ENCODE peak calls at places on chromosomes 13 and 19, in seven cellular contexts. N is omental fat pad, D is H1, E is epithelial cell of proximal tubule, H is AG09319, I is thoracic aorta, C is fibroblast of pulmonary artery. A is an unnamed sample.

GRCh38 chr13:48424212-48424611 is 11.3 kb upstream of the LPAR6 start:
- DNase-seq in N (no peak), I (no peak), D (no peak), C (no peak), E (no peak), H (no peak), A (no peak)

GRCh38 chr13:51999525-51999924 is 11.7 kb downstream of the ATP7B start:
- DNase-seq in N (no peak), D (no peak), H (no peak), E (no peak), I (no peak), C (no peak), A (peak)

GRCh38 chr13:66995366-66995663 is 234.8 kb downstream of the PCDH9 start:
- DNase-seq in E (no peak), N (no peak), H (no peak), D (no peak), I (no peak), C (no peak), A (no peak)

GRCh38 chr13:99435116-99435515 is 66.2 kb upstream of the TM9SF2 start:
- DNase-seq in I (no peak), E (no peak), C (no peak), N (no peak), D (no peak), H (no peak), A (no peak)

GRCh38 chr19:43589680-43590079 is 6.3 kb downstream of the IRGQ start:
- DNase-seq in I (no peak), D (no peak), N (no peak), C (no peak), E (no peak), H (no peak), A (no peak)

GRCh38 chr19:45152504-45153338 is 8.1 kb downstream of the NKPD1 start:
- DNase-seq in N (no peak), E (no peak), D (peak), H (no peak), C (peak), I (no peak), A (no peak)

GRCh38 chr19:49425922-49426592 is 869 bp downstream of the GFY start:
- DNase-seq in N (no peak), I (no peak), D (peak), C (no peak), H (no peak), E (no peak), A (no peak)

GRCh38 chr13:101763191-101763590 is 310.7 kb downstream of the ITGBL1 start:
- DNase-seq in H (no peak), I (no peak), N (no peak), C (no peak), E (no peak), D (no peak), A (no peak)

GRCh38 chr13:27261376-27261775 is 9.3 kb upstream of the RASL11A start:
- DNase-seq in C (no peak), N (no peak), E (no peak), I (no peak), H (no peak), D (no peak), A (no peak)

GRCh38 chr13:30863796-30864195 is 42.3 kb upstream of the MEDAG start:
- DNase-seq in I (no peak), C (no peak), E (no peak), D (no peak), H (no peak), N (no peak), A (no peak)

GRCh38 chr13:100543872-100544602 is 44.6 kb downstream of the GGACT start:
- DNase-seq in C (no peak), E (no peak), I (no peak), N (no peak), D (peak), H (no peak), A (no peak)

GRCh38 chr19:7492142-7493055 is 3.6 kb upstream of the PEX11G start:
- DNase-seq in I (no peak), D (no peak), E (no peak), C (peak), N (no peak), H (no peak), A (no peak)
- TF ChIP-seq CTCF in I (no peak), D (no peak), E (no peak), C (no peak), N (no peak), H (no peak), A (no peak)

GRCh38 chr19:35375505-35376307 is 4.8 kb downstream of the GPR42 start:
- DNase-seq in N (no peak), D (no peak), C (no peak), H (no peak), E (no peak), I (no peak), A (no peak)
- TF ChIP-seq CTCF in N (no peak), D (no peak), C (no peak), H (no peak), E (no peak), I (no peak), A (no peak)

DNA sequence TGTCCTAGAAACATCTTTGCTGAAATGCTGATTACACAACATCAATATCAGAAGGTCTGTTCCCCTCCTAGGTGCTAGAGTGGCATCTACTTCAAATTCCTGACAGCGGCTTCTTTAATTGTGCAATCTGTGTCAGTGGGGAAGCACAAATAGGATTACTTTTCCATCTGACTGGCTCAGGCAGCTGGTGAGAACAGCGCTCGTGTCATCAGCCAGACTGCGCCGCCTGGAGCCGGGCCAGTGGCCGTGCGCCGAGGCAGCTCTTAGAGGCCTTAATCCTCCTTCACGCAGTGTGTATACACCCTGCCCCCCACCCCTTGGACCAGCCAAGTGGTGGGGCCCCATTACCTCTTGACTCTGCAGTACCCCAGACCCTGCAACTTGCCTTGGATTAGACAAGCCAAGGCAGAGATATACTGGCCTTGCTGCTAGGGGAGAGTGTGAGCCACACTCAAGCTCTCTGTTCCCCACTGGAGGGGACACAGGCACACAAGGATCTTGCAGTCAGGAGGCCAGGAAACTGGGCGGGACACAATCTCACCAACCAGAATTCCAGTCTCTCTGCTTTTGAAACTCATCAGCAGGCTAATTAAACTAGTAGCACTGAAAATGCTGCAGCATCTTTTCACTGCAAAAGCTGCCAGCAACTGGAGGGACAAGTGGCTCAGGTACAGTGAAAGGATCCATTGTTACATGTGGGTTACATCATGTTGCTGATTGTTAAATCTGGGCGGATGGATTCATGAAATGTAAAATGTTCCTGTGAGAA is 48.9 kb upstream of the EPHX3 start:
- DNase-seq in D (no peak), I (no peak), H (no peak), E (peak), C (peak), N (no peak), A (no peak)
- TF ChIP-seq CTCF in D (no peak), I (peak), H (peak), E (peak), C (peak), N (no peak), A (no peak)

DNA sequence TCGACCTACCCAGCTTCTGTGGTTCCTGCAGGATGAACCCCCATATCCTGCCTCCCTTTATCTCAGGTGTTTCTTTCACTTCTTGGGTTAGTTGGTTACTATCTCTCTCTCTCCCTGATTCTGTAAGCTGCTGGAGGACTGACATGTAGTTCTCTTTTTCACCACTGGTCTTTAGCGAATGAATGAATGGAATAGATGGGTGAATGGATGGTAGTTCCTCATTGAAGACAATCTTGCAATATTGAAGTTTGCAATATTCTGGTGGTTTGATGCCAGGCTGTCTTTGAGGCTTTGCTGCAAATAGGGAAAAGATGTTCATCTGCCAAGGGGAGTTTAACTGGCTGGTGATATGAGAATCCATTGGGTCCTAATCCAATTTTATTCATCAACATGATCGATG is 120.2 kb downstream of the UBL3 start:
- DNase-seq in E (no peak), H (no peak), N (no peak), I (no peak), D (no peak), C (no peak), A (no peak)
- TF ChIP-seq CTCF in E (peak), H (no peak), N (no peak), I (no peak), D (peak), C (peak), A (peak)

GRCh38 chr13:113220141-113220598 is 10.8 kb downstream of the CUL4A start:
- DNase-seq in D (no peak), I (no peak), C (no peak), E (no peak), H (no peak), N (no peak), A (no peak)

GRCh38 chr13:113219311-113219940 is 10.0 kb downstream of the CUL4A start:
- DNase-seq in N (no peak), E (no peak), C (no peak), I (no peak), D (no peak), H (no peak), A (no peak)

GRCh38 chr13:113216165-113217056 is 7.0 kb downstream of the CUL4A start:
- DNase-seq in E (no peak), H (no peak), C (peak), I (no peak), N (no peak), D (no peak), A (no peak)

GRCh38 chr13:113224486-113224885 is 15.1 kb downstream of the CUL4A start:
- DNase-seq in C (no peak), I (no peak), E (no peak), N (no peak), D (no peak), H (no peak), A (no peak)

DNA sequence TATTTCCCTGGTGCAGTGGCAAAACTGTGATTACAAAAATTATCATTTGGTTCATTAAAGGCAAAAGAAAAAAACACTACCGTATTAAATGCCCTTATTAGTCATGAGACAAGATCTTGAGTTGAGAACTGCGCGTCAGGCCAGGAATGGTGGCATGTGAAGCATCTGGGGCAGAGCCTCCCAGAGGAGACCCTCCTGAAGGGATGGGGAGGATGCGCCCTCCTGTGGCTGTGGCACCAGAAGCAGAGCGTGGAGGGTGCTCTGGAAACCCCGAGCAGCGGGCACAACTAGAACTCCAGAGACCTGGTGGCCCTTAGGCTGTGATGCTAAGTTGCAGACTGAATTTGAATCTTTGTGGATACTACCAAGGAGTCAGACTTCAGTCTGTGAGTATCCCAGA is 11.5 kb downstream of the CUL4A start:
- DNase-seq in H (no peak), C (peak), D (no peak), N (no peak), E (no peak), I (no peak), A (no peak)
- TF ChIP-seq CTCF in H (peak), C (peak), D (peak), N (no peak), E (peak), I (no peak), A (peak)

GRCh38 chr19:28736528-28736927 is 476.4 kb downstream of the UQCRFS1 start:
- DNase-seq in N (no peak), C (no peak), I (no peak), D (no peak), H (no peak), E (no peak), A (no peak)

GRCh38 chr19:28731113-28731512 is 481.8 kb downstream of the UQCRFS1 start:
- DNase-seq in H (no peak), N (no peak), I (no peak), C (no peak), D (no peak), E (no peak), A (no peak)

GRCh38 chr19:28727835-28728159 is 485.2 kb downstream of the UQCRFS1 start:
- DNase-seq in E (no peak), C (no peak), H (no peak), I (no peak), D (no peak), N (no peak), A (no peak)

GRCh38 chr19:28727133-28727834 is 485.7 kb downstream of the UQCRFS1 start:
- DNase-seq in N (no peak), E (no peak), C (peak), D (peak), I (no peak), H (no peak), A (no peak)

DNA sequence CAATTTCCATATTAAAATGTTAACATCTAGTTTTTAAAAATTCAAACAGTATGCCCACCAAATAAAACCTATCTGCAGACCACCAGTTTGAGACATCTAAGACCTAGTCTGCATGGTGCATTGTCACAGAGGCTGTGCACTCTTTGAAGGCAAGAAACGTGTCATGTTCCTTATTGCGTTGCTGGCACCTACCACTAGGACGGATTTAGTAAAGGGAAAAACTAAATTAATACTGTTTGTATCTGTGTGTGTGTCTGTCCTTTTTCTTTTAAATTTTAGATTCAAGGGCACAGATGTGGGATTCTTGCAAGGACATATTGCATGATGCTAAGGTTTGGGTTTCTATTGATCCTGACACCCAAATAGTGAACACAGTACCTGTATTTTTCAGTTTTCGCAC is 481.4 kb downstream of the UQCRFS1 start:
- DNase-seq in E (no peak), C (no peak), H (no peak), I (no peak), N (no peak), D (no peak), A (no peak)
- TF ChIP-seq CTCF in E (no peak), C (no peak), H (no peak), I (no peak), N (no peak), D (no peak), A (peak)